ENCODE peak calls at places on chromosomes 12 and 14, in five cellular contexts. X, R, Y, Q and E are unnamed samples.

GRCh38 chr14:38553586-38553985 is 297.7 kb upstream of the CLEC14A start:
- DNase-seq in Y (no peak), Q (no peak), R (no peak), X (no peak), E (no peak)

GRCh38 chr12:48980389-48980952 is 2.3 kb downstream of the WNT1 start:
- DNase-seq in Q (peak; percentile 31), Y (no peak), X (no peak), R (no peak), E (no peak)

GRCh38 chr12:20491290-20491689 is 123.0 kb downstream of the PDE3A start:
- DNase-seq in Y (no peak), R (no peak), Q (no peak), X (no peak), E (no peak)

GRCh38 chr12:114671321-114671663 is 12.7 kb downstream of the TBX3 start:
- DNase-seq in R (no peak), Y (no peak), Q (peak; percentile 41), X (no peak), E (no peak)

GRCh38 chr14:65184032-65184764 is 81.9 kb upstream of the MAX start:
- DNase-seq in Q (no peak), Y (no peak), X (no peak), R (no peak), E (no peak)

GRCh38 chr12:123591702-123592481 is 7.5 kb downstream of the TMED2 start:
- DNase-seq in Y (no peak), Q (no peak), X (no peak), R (no peak), E (peak; percentile 87)

GRCh38 chr12:57832966-57833365 is 13.6 kb downstream of the CTDSP2 start:
- DNase-seq in X (no peak), Q (no peak), Y (no peak), R (no peak), E (no peak)

GRCh38 chr12:108989381-108989780 is 31.5 kb downstream of the SVOP start:
- DNase-seq in Y (no peak), R (no peak), Q (no peak), X (no peak), E (no peak)

GRCh38 chr12:70467476-70467875 is 101.4 kb downstream of the KCNMB4 start:
- DNase-seq in Q (no peak), Y (no peak), R (no peak), X (no peak), E (no peak)

GRCh38 chr14:91403069-91403600 is 14.5 kb downstream of the CCDC88C start:
- DNase-seq in R (no peak), X (no peak), Q (peak; percentile 25), Y (no peak), E (no peak)
- H3K4me3 ChIP-seq in R (no peak overlapping the region), X (no peak overlapping the region), Q (no peak overlapping the region), Y (no peak overlapping the region), E (no peak overlapping the region)

GRCh38 chr14:33493990-33494389 is 456.9 kb downstream of the EGLN3 start:
- DNase-seq in Y (no peak), Q (no peak), X (no peak), R (no peak), E (no peak)

GRCh38 chr14:33505295-33505962 is 445.4 kb downstream of the EGLN3 start:
- DNase-seq in Q (peak; percentile 6), R (no peak), X (no peak), Y (no peak), E (no peak)

GRCh38 chr14:33499687-33500086 is 451.2 kb downstream of the EGLN3 start:
- DNase-seq in Y (no peak), R (no peak), X (no peak), Q (no peak), E (no peak)
- H3K4me3 ChIP-seq in Y (no peak overlapping the region), R (no peak overlapping the region), X (no peak overlapping the region), Q (no peak overlapping the region), E (no peak overlapping the region)

GRCh38 chr12:53205747-53206146 is 1.3 kb downstream of the ITGB7 start:
- DNase-seq in X (no peak), Q (no peak), R (no peak), Y (no peak), E (peak; percentile 85)
- H3K4me3 ChIP-seq in X (no peak overlapping the region), Q (no peak overlapping the region), R (no peak overlapping the region), Y (no peak overlapping the region), E (no peak overlapping the region)

DNA sequence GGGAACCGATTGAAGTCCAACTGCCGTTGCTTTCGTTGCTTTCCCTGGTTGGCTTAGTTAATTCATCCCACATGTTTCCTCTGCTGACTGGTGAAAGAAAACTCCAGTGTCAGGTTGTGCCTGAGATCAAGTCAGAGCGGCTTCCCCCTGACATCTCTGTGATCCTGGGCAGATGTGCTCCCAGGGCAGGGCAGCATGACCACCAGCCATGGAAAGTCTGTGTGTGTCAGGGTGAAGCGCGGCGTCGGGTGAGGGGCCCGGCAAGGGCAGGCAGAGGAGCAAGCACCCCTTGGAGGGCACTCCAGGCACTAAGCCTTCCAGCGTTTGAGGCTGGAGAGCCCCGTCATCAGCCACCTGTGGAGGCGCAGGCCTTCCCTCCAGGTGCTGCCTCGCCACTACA is 54.5 kb upstream of the IGF1 start:
- DNase-seq in Q (no peak), Y (no peak), X (no peak), R (no peak), E (no peak)
- H3K4me3 ChIP-seq in Q (no peak overlapping the region), Y (no peak overlapping the region), X (no peak overlapping the region), R (no peak overlapping the region), E (no peak overlapping the region)

DNA sequence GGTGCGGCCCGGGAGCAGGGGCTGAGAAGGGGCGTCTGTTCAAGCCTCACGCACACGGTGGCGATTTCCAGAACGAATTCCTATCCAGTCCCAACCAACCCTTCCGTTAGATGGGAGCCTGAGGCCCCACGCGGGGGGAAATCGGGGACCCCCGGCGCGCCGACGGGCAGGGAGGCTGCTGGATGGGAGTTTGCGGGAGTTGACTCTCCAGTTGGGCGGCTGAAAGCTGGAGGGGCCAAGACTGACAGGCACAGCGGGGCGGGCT is 9.8 kb downstream of the EXOC3L4 start:
- DNase-seq in R (no peak), X (no peak), Q (no peak), Y (no peak), E (no peak)
- H3K4me3 ChIP-seq in R (peak overlapping the region; percentile 61), X (no peak overlapping the region), Q (no peak overlapping the region), Y (peak overlapping the region; percentile 11), E (peak overlapping the region; percentile 21)

GRCh38 chr12:68868043-68868790 is 60.2 kb downstream of the MDM2 start:
- DNase-seq in Y (no peak), Q (no peak), R (no peak), X (no peak), E (no peak)
- H3K4me3 ChIP-seq in Y (no peak overlapping the region), Q (no peak overlapping the region), R (no peak overlapping the region), X (no peak overlapping the region), E (no peak overlapping the region)

GRCh38 chr12:91099373-91099772 is 11.9 kb downstream of the LUM start:
- DNase-seq in R (no peak), X (no peak), Y (no peak), Q (no peak), E (peak; percentile 91)
- H3K4me3 ChIP-seq in R (no peak overlapping the region), X (no peak overlapping the region), Y (no peak overlapping the region), Q (no peak overlapping the region), E (no peak overlapping the region)

GRCh38 chr14:73432124-73432523 is 26.2 kb downstream of the NUMB start:
- DNase-seq in Y (no peak), Q (no peak), X (no peak), R (no peak), E (no peak)

GRCh38 chr14:73426877-73427276 is 31.5 kb downstream of the NUMB start:
- DNase-seq in Q (no peak), Y (no peak), X (no peak), R (no peak), E (peak; percentile 63)

GRCh38 chr14:73424453-73424852 is 33.9 kb downstream of the NUMB start:
- DNase-seq in R (no peak), Q (no peak), Y (no peak), X (no peak), E (no peak)

GRCh38 chr14:73427516-73428264 is 30.7 kb downstream of the NUMB start:
- DNase-seq in X (no peak), R (no peak), Y (no peak), Q (no peak), E (no peak)

GRCh38 chr14:73428354-73428824 is 30.0 kb downstream of the NUMB start:
- DNase-seq in X (no peak), Q (no peak), R (peak; percentile 72), Y (no peak), E (peak; percentile 44)
- H3K4me3 ChIP-seq in X (no peak overlapping the region), Q (no peak overlapping the region), R (no peak overlapping the region), Y (no peak overlapping the region), E (no peak overlapping the region)

DNA sequence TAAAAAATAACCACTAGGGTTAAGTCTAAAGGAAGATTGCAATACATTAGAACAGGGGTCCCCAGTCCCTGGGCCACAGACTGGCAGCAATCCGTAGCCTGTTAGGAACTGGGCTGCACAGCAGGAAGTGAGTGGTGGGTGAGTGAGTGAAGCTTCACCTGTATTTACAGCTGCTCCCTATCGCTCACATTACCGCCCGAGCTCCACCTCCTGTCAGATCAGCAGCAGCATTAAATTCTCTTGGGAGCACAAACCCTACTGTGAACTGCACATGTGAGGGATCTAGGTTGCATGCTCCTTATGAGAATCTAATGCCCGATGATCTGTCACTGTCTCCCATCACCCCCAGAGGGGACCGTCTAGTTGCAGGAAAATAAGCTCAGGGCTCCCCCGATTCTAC is 15.5 kb downstream of the ADGRD1 start:
- DNase-seq in Y (no peak), R (no peak), Q (no peak), X (no peak), E (no peak)
- H3K4me3 ChIP-seq in Y (no peak overlapping the region), R (no peak overlapping the region), Q (no peak overlapping the region), X (no peak overlapping the region), E (no peak overlapping the region)